ENCODE peak calls at places on chromosome 9, in four cellular contexts. R is hepatocyte, U is SJSA1, M is tibial artery. X is an unnamed sample. For H3K4me1, the result is how much of the 10 kb centered on the place peaks cover.

GRCh38 chr9:5625916-5626315 is 3.0 kb upstream of the RIC1 start:
- DNase-seq in R (no peak), U (no peak), M (no peak), X (no peak)

GRCh38 chr9:96655198-96655851 is at the start of gene PRXL2C:
- DNase-seq in R (peak), U (peak), M (peak), X (peak)

GRCh38 chr9:107810493-107810931 is 320.9 kb upstream of the KLF4 start:
- DNase-seq in U (peak), M (no peak), R (no peak), X (peak)

GRCh38 chr9:91837982-91838731 is 111.9 kb downstream of the ROR2 start:
- DNase-seq in M (peak), U (no peak), R (peak), X (no peak)

GRCh38 chr9:107727113-107727780 is 237.7 kb upstream of the KLF4 start:
- DNase-seq in R (no peak), M (no peak), U (peak), X (no peak)

GRCh38 chr9:82923410-82924242 is 139.3 kb downstream of the RASEF start:
- DNase-seq in R (peak), U (no peak), M (no peak), X (no peak)

GRCh38 chr9:94160594-94161501 is 76.6 kb downstream of the PTPDC1 start:
- DNase-seq in M (no peak), R (peak), U (no peak), X (no peak)

GRCh38 chr9:15354713-15355112 is 47.7 kb upstream of the TTC39B start:
- DNase-seq in M (no peak), R (no peak), U (no peak), X (no peak)

GRCh38 chr9:112278152-112278551 is 55.3 kb downstream of the PTBP3 start:
- DNase-seq in U (peak), M (no peak), R (no peak), X (no peak)

GRCh38 chr9:130042406-130042930 is 521 bp downstream of the FNBP1 start:
- DNase-seq in M (peak), U (peak), R (peak), X (no peak)

GRCh38 chr9:133978226-133979123 is 13.6 kb downstream of the VAV2 start:
- DNase-seq in U (no peak), R (no peak), M (no peak), X (no peak)

GRCh38 chr9:70080481-70081119 is 37.0 kb downstream of the MAMDC2 start:
- DNase-seq in R (no peak), M (peak), U (peak), X (no peak)

DNA sequence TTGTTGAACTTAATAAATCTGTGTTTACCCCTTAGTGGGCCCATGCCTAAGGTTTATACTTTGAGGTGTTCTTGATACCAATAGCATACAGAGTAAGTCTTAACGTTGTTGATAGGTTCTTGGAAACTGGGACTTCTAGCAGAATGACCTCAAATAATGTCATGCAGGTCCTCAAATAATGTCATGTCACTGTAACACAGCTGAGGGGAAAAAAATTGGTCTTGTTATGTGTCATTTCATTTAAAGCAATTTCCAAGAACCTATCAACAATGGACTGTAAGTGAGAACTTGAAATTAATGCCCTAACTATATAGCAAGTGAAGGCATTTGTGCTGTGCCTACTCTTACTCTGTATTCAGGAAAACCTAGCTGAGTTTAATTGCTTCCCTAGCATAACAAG is 7.2 kb downstream of the DNAJA1 start:
- DNase-seq in R (no peak), M (no peak), U (no peak), X (no peak)
- H3K4me1 ChIP-seq in R (under half), M (under half), U (under half), X (under half)

GRCh38 chr9:78462616-78463015 is 165.7 kb downstream of the PSAT1 start:
- DNase-seq in U (peak), M (no peak), R (no peak), X (no peak)
- H3K4me1 ChIP-seq in U (under half), M (under half), R (under half), X (under half)

DNA sequence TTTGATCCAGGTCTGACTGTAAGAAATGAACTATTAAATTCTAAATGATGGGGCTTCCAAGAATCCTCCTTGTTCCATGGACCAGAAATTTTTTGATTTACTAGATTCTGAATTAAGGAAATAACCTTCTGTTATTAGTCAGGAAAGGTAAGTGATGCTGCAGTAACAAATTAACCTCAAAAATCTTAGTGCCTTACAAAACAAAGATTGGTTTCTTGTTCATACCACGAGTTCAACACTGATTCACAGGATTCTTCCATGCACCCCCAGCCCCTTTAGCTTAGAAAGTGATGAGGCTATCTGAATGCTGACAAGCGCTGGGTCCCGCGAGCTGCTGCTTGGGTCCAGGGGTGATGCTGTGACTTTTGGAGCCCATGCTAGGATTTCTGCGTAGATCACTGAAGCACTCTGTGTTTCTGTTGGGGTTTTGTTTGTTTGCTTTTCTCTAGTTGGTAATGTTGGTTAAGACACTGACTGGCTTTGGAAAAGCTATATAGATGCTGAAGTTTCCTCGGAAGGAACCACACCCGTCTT is 52.3 kb downstream of the COL15A1 start:
- DNase-seq in M (no peak), U (no peak), R (no peak), X (no peak)
- H3K4me1 ChIP-seq in M (half or more), U (under half), R (under half), X (under half)

GRCh38 chr9:100070071-100070470 is 28.7 kb downstream of the ERP44 start:
- DNase-seq in U (no peak), M (no peak), R (no peak), X (no peak)

GRCh38 chr9:100072805-100073204 is 26.0 kb downstream of the ERP44 start:
- DNase-seq in R (no peak), U (no peak), M (no peak), X (no peak)

GRCh38 chr9:100074093-100074492 is 24.7 kb downstream of the ERP44 start:
- DNase-seq in M (no peak), U (no peak), R (no peak), X (no peak)

GRCh38 chr9:100070642-100071041 is 28.2 kb downstream of the ERP44 start:
- DNase-seq in R (no peak), M (no peak), U (no peak), X (no peak)

GRCh38 chr9:100074989-100075388 is 23.8 kb downstream of the ERP44 start:
- DNase-seq in R (no peak), U (no peak), M (no peak), X (no peak)
- H3K4me1 ChIP-seq in R (under half), U (under half), M (under half), X (under half)

GRCh38 chr9:113546566-113546965 is 83.0 kb downstream of the RGS3 start:
- DNase-seq in R (no peak), M (no peak), U (no peak), X (no peak)
- H3K4me1 ChIP-seq in R (under half), M (under half), U (under half), X (under half)

GRCh38 chr9:136012651-136013050 is 51.5 kb upstream of the UBAC1 start:
- DNase-seq in M (no peak), R (no peak), U (no peak), X (no peak)
- H3K4me1 ChIP-seq in M (under half), R (under half), U (under half), X (under half)

DNA sequence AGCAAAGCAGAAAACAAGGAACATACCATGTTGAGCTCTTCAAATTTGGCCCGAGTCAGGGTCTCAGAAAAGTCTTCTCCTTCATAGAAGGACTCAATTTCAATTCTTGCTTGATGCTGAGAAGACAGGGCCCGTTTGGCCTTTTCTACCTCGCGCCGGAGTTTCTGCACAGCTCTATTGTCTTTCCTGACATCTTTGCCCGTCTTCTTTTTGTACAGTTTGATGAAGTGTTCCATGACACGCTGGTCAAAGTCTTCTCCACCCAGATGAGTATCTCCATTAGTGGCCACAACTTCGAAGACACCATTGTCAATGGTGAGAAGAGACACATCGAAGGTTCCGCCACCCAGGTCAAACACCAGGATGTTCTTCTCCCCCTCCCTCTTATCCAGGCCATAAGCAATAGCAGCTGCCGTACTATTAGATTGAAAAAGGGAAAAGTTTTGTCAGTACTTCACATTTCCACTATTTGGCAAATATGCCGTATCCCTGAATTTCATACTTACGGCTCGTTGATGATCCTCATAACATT is 2.2 kb downstream of the HSPA5 start:
- DNase-seq in R (no peak), U (no peak), M (no peak), X (no peak)
- H3K4me1 ChIP-seq in R (under half), U (under half), M (half or more), X (half or more)

DNA sequence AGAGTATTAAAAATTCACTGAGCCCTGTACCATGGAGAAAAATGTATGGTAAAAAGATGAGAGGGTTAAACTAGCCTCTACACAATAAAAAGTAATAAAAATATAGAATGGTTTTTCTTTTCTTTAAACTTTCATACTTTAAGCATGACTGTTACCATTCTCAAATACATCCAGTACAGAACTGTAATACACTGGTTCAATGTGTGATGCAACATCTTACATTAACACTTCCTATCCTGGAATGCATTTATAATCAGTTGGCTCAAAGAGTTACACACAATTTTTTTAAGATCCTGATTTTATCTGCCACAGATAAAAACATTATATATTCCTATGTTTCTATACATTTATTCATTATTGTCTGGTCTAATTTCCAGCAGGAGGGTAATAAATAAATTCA is 4.7 kb downstream of the GNAQ start:
- DNase-seq in U (no peak), M (no peak), R (no peak), X (no peak)
- H3K4me1 ChIP-seq in U (under half), M (half or more), R (under half), X (under half)

X was measured in gastrocnemius medialis.